ENCODE peak calls at places on chromosomes 6 and 20, in five cellular contexts. One of them, this sample, is unnamed.

GRCh38 chr20:5222919-5223634 is 93.7 kb downstream of the PROKR2 start:
- DNase-seq in GM23248: peak; percentile 77
- DNase-seq in H9: peak; percentile 57
- DNase-seq in pancreas: no peak
- DNase-seq in Caco-2: peak; percentile 66
- DNase-seq in this sample: peak; percentile 79

GRCh38 chr6:26537846-26538571 is at the start of gene HMGN4:
- DNase-seq in GM23248: peak; percentile 95
- DNase-seq in H9: peak; percentile 88
- DNase-seq in pancreas: peak; percentile 88
- DNase-seq in Caco-2: peak; percentile 90
- DNase-seq in this sample: peak; percentile 93

GRCh38 chr6:41488392-41489129 is 57.6 kb upstream of the FOXP4 start:
- DNase-seq in GM23248: peak; percentile 39
- DNase-seq in H9: peak; percentile 71
- DNase-seq in pancreas: no peak
- DNase-seq in Caco-2: no peak
- DNase-seq in this sample: peak; percentile 82

GRCh38 chr6:40344566-40345185 is 242.5 kb downstream of the LRFN2 start:
- DNase-seq in GM23248: no peak
- DNase-seq in H9: peak; percentile 19
- DNase-seq in pancreas: no peak
- DNase-seq in Caco-2: no peak
- DNase-seq in this sample: no peak

GRCh38 chr6:136409598-136409997 is 120.0 kb upstream of the BCLAF1 start:
- DNase-seq in GM23248: no peak
- DNase-seq in H9: no peak
- DNase-seq in pancreas: no peak
- DNase-seq in Caco-2: no peak
- DNase-seq in this sample: no peak

GRCh38 chr6:66897576-66897975 is 1190.5 kb upstream of the EYS start:
- DNase-seq in GM23248: no peak
- DNase-seq in H9: no peak
- DNase-seq in pancreas: no peak
- DNase-seq in Caco-2: no peak
- DNase-seq in this sample: no peak

GRCh38 chr6:24428615-24429014 is 25.9 kb downstream of the MRS2 start:
- DNase-seq in GM23248: peak; percentile 62
- DNase-seq in H9: no peak
- DNase-seq in pancreas: no peak
- DNase-seq in Caco-2: no peak
- DNase-seq in this sample: no peak

GRCh38 chr6:13635948-13636658 is 21.0 kb downstream of the NOL7 start:
- DNase-seq in GM23248: no peak
- DNase-seq in H9: no peak
- DNase-seq in pancreas: no peak
- DNase-seq in Caco-2: no peak
- DNase-seq in this sample: no peak

GRCh38 chr6:117463762-117464665 is 18.5 kb upstream of the DCBLD1 start:
- DNase-seq in GM23248: peak; percentile 85
- DNase-seq in H9: no peak
- DNase-seq in pancreas: no peak
- DNase-seq in Caco-2: no peak
- DNase-seq in this sample: peak; percentile 30

GRCh38 chr6:36660771-36661471 is 17.6 kb upstream of the CDKN1A start:
- DNase-seq in GM23248: peak; percentile 71
- DNase-seq in H9: peak; percentile 88
- DNase-seq in pancreas: peak; percentile 75
- DNase-seq in Caco-2: no peak
- DNase-seq in this sample: peak; percentile 57

GRCh38 chr6:143535189-143535614 is 23.7 kb upstream of the FUCA2 start:
- DNase-seq in GM23248: no peak
- DNase-seq in H9: no peak
- DNase-seq in pancreas: no peak
- DNase-seq in Caco-2: peak; percentile 56
- DNase-seq in this sample: peak; percentile 30

GRCh38 chr20:34560141-34560523 is 1.6 kb downstream of the MAP1LC3A start:
- DNase-seq in GM23248: no peak
- DNase-seq in H9: no peak
- DNase-seq in pancreas: peak; percentile 78
- DNase-seq in Caco-2: no peak
- DNase-seq in this sample: no peak

GRCh38 chr20:31695849-31696804 is 26.5 kb downstream of the BCL2L1 start:
- DNase-seq in GM23248: peak; percentile 76
- DNase-seq in H9: no peak
- DNase-seq in pancreas: no peak
- DNase-seq in Caco-2: peak; percentile 97
- DNase-seq in this sample: peak; percentile 80

GRCh38 chr6:35544748-35545361 is 32.2 kb upstream of the TULP1 start:
- DNase-seq in GM23248: no peak
- DNase-seq in H9: peak; percentile 51
- DNase-seq in pancreas: no peak
- DNase-seq in Caco-2: peak; percentile 55
- DNase-seq in this sample: no peak

GRCh38 chr6:169789944-169790927 is 38.8 kb downstream of the ERMARD start:
- DNase-seq in GM23248: peak; percentile 92
- DNase-seq in H9: peak; percentile 88
- DNase-seq in pancreas: peak; percentile 88
- DNase-seq in Caco-2: peak; percentile 85
- DNase-seq in this sample: peak; percentile 89

GRCh38 chr20:23116301-23117089 is 30.4 kb upstream of the CD93 start:
- DNase-seq in GM23248: peak; percentile 66
- DNase-seq in H9: no peak
- DNase-seq in pancreas: no peak
- DNase-seq in Caco-2: no peak
- DNase-seq in this sample: peak; percentile 57

GRCh38 chr6:16583151-16583762 is 178.0 kb downstream of the ATXN1 start:
- DNase-seq in GM23248: no peak
- DNase-seq in H9: no peak
- DNase-seq in pancreas: no peak
- DNase-seq in Caco-2: no peak
- DNase-seq in this sample: no peak

GRCh38 chr6:136324981-136325380 is 35.3 kb upstream of the BCLAF1 start:
- DNase-seq in GM23248: no peak
- DNase-seq in H9: no peak
- DNase-seq in pancreas: no peak
- DNase-seq in Caco-2: no peak
- DNase-seq in this sample: no peak

GRCh38 chr6:81777586-81778268 is 25.2 kb upstream of the TENT5A start:
- DNase-seq in GM23248: no peak
- DNase-seq in H9: no peak
- DNase-seq in pancreas: no peak
- DNase-seq in Caco-2: no peak
- DNase-seq in this sample: no peak

GRCh38 chr20:23331951-23332350 is 18.6 kb upstream of the NXT1 start:
- DNase-seq in GM23248: no peak
- DNase-seq in H9: no peak
- DNase-seq in pancreas: no peak
- DNase-seq in Caco-2: no peak
- DNase-seq in this sample: no peak

GRCh38 chr6:26172496-26172958 is 85.3 kb downstream of the HFE start:
- DNase-seq in GM23248: peak; percentile 68
- DNase-seq in H9: no peak
- DNase-seq in pancreas: no peak
- DNase-seq in Caco-2: no peak
- DNase-seq in this sample: peak; percentile 39

GRCh38 chr6:169005141-169005540 is 248.5 kb downstream of the THBS2 start:
- DNase-seq in GM23248: no peak
- DNase-seq in H9: no peak
- DNase-seq in pancreas: no peak
- DNase-seq in Caco-2: no peak
- DNase-seq in this sample: no peak

GRCh38 chr6:39307462-39307861 is 6.8 kb downstream of the KCNK17 start:
- DNase-seq in GM23248: no peak
- DNase-seq in H9: no peak
- DNase-seq in pancreas: no peak
- DNase-seq in Caco-2: no peak
- DNase-seq in this sample: no peak

GRCh38 chr20:8049321-8049720 is 29.8 kb upstream of the TMX4 start:
- DNase-seq in GM23248: peak; percentile 22
- DNase-seq in H9: no peak
- DNase-seq in pancreas: no peak
- DNase-seq in Caco-2: no peak
- DNase-seq in this sample: no peak

GRCh38 chr6:19731286-19731685 is 105.9 kb upstream of the ID4 start:
- DNase-seq in GM23248: peak; percentile 95
- DNase-seq in H9: no peak
- DNase-seq in pancreas: no peak
- DNase-seq in Caco-2: no peak
- DNase-seq in this sample: no peak

GRCh38 chr20:31922588-31922987 is 29.3 kb downstream of the PDRG1 start:
- DNase-seq in GM23248: no peak
- DNase-seq in H9: no peak
- DNase-seq in pancreas: no peak
- DNase-seq in Caco-2: no peak
- DNase-seq in this sample: no peak

GRCh38 chr20:7853493-7853892 is 86.8 kb downstream of the HAO1 start:
- DNase-seq in GM23248: peak; percentile 31
- DNase-seq in H9: no peak
- DNase-seq in pancreas: no peak
- DNase-seq in Caco-2: no peak
- DNase-seq in this sample: no peak

GRCh38 chr20:15600565-15600964 is 972.7 kb downstream of the KIF16B start:
- DNase-seq in GM23248: no peak
- DNase-seq in H9: no peak
- DNase-seq in pancreas: no peak
- DNase-seq in Caco-2: no peak
- DNase-seq in this sample: no peak

GRCh38 chr20:15599961-15600360 is 973.3 kb downstream of the KIF16B start:
- DNase-seq in GM23248: no peak
- DNase-seq in H9: no peak
- DNase-seq in pancreas: no peak
- DNase-seq in Caco-2: no peak
- DNase-seq in this sample: no peak

GRCh38 chr20:15603501-15603900 is 969.7 kb downstream of the KIF16B start:
- DNase-seq in GM23248: no peak
- DNase-seq in H9: no peak
- DNase-seq in pancreas: no peak
- DNase-seq in Caco-2: no peak
- DNase-seq in this sample: peak; percentile 8

GRCh38 chr20:15604406-15604805 is 968.8 kb downstream of the KIF16B start:
- DNase-seq in GM23248: no peak
- DNase-seq in H9: no peak
- DNase-seq in pancreas: no peak
- DNase-seq in Caco-2: no peak
- DNase-seq in this sample: no peak

DNA sequence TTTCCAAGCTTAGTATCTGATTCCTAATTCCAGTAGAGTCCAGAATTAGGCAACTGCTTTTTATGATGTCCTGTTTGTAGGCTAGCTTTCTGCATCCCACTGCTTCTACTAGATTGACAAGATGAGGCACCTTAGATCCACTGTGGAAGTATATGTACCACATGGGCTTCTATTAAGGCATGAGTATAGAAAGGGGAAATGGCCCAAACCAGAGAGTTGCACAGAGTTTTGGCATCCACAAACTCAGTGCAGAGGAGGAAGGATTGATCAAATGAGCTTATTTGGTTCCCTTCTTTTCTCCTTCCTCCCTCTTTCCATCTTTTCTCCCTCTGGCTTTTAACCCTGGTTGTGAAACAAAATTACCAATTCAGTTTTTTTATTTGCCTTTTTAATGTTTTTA is 969.3 kb downstream of the KIF16B start:
- DNase-seq in GM23248: no peak
- DNase-seq in H9: no peak
- DNase-seq in pancreas: no peak
- DNase-seq in Caco-2: no peak
- DNase-seq in this sample: no peak
- H3K9me3 ChIP-seq in GM23248: no peaks in the 10 kb centered on the region
- H3K9me3 ChIP-seq in H9: no peaks in the 10 kb centered on the region
- H3K9me3 ChIP-seq in pancreas: no peaks in the 10 kb centered on the region
- H3K9me3 ChIP-seq in Caco-2: no peaks in the 10 kb centered on the region
- H3K9me3 ChIP-seq in this sample: no peaks in the 10 kb centered on the region

DNA sequence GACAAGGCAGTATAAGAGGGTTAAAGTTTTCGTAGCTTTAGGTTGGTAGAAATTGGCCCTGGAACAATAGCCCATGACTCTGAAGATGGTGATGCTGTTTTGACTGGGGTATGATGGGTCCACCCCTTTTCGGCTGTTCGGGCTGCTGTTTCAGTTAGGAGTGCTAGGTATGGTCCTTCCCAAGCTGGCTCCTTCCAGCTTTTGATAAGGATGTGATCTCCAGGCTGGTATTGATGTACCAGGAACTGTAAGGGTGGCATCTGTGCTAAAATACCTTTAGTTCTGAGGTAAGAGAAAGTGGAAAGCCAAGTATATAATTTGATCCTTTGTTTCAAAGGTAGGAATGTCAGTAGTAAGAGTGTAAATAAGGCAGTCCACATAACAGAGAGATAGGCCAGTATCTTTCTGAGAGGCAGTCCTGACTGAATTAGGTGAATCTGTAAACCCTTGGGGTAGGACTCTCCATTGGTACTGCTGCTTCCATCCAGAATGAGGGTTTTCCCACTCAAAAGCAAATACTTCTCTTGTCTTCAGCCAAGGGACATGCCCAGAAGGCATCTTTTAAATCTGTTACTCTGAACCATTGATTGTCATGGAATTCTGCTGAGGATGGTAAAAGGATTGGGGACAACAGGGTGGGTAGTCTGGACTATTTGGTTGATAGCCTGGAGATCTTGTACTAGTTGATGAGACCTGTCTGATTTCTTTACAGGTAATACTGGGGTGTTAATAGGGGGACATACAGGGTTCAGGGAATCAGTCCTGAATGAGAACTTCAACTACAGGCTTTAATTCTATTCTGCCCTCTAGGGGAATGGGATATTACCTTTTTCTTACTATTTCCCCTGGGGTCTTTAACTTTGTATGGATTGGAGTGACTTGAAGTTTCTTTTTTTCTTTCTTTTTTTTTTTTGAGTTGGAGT is 6.1 kb upstream of the ZNFX1 start:
- DNase-seq in GM23248: peak; percentile 8
- DNase-seq in H9: no peak
- DNase-seq in pancreas: no peak
- DNase-seq in Caco-2: peak; percentile 63
- DNase-seq in this sample: no peak
- H3K9me3 ChIP-seq in GM23248: no peaks in the 10 kb centered on the region
- H3K9me3 ChIP-seq in H9: no peaks in the 10 kb centered on the region
- H3K9me3 ChIP-seq in pancreas: no peaks in the 10 kb centered on the region
- H3K9me3 ChIP-seq in Caco-2: peaks cover 75% of the 10 kb centered on the region
- H3K9me3 ChIP-seq in this sample: no peaks in the 10 kb centered on the region

GRCh38 chr6:155614606-155615005 is 159.0 kb upstream of the NOX3 start:
- DNase-seq in GM23248: no peak
- DNase-seq in H9: no peak
- DNase-seq in pancreas: no peak
- DNase-seq in Caco-2: no peak
- DNase-seq in this sample: no peak
- H3K9me3 ChIP-seq in GM23248: no peaks in the 10 kb centered on the region
- H3K9me3 ChIP-seq in H9: peaks cover 28% of the 10 kb centered on the region
- H3K9me3 ChIP-seq in pancreas: no peaks in the 10 kb centered on the region
- H3K9me3 ChIP-seq in Caco-2: peaks cover 17% of the 10 kb centered on the region
- H3K9me3 ChIP-seq in this sample: peaks cover 10% of the 10 kb centered on the region

DNA sequence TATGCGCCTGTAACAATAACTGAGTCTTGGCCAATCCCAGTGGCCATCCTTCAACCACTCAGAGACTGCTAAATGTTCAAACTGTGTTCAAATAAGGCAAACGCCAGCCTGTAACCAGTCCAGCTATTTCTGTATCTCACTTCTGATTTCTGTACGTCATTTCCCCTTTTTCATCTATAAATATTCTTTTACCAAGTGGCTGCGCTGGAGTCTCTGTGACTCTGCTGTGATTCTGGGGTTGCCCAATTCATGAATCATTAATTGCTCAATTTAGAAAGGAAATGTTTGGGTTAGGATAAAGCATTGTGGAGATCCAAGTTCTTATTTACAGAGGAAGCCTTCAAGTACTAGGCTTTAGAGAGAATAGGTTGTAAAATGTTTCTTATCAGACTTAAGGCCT is 89.8 kb upstream of the UST start:
- DNase-seq in GM23248: peak; percentile 92
- DNase-seq in H9: no peak
- DNase-seq in pancreas: no peak
- DNase-seq in Caco-2: no peak
- DNase-seq in this sample: peak; percentile 16
- H3K9me3 ChIP-seq in GM23248: peaks cover 6% of the 10 kb centered on the region
- H3K9me3 ChIP-seq in H9: peaks cover 13% of the 10 kb centered on the region
- H3K9me3 ChIP-seq in pancreas: no peaks in the 10 kb centered on the region
- H3K9me3 ChIP-seq in Caco-2: peaks cover 14% of the 10 kb centered on the region
- H3K9me3 ChIP-seq in this sample: no peaks in the 10 kb centered on the region